ENCODE peak calls at places on chromosomes 2 and 18, in four cellular contexts. N is occipital lobe, B is astrocyte of the spinal cord, C is NB4. K is an unnamed sample.

GRCh38 chr2:98295721-98296414 is 50.4 kb upstream of the CNGA3 start:
- DNase-seq in B (no peak), N (no peak), C (no peak), K (no peak)

GRCh38 chr2:217433522-217433921 is 569.3 kb downstream of the TNS1 start:
- DNase-seq in B (no peak), N (no peak), C (no peak), K (no peak)

GRCh38 chr2:29104589-29105164 is 10.5 kb upstream of the CLIP4 start:
- DNase-seq in B (no peak), C (no peak), N (no peak), K (no peak)

GRCh38 chr2:119426801-119427395 is 4.8 kb upstream of the TMEM37 start:
- DNase-seq in C (peak), B (no peak), N (no peak), K (peak)

GRCh38 chr2:11430729-11431128 is 35.2 kb downstream of the E2F6 start:
- DNase-seq in B (no peak), N (no peak), C (no peak), K (no peak)

GRCh38 chr2:239467956-239468490 is 67.2 kb upstream of the HDAC4 start:
- DNase-seq in N (no peak), C (no peak), B (no peak), K (no peak)

GRCh38 chr2:37671013-37671815 is at the start of gene CDC42EP3:
- DNase-seq in N (no peak), C (peak), B (no peak), K (peak)

GRCh38 chr2:170466632-170467031 is 248.5 kb upstream of the SP5 start:
- DNase-seq in C (no peak), N (no peak), B (no peak), K (no peak)

GRCh38 chr18:47881752-47882455 is 48.6 kb downstream of the SMAD2 start:
- DNase-seq in B (peak), C (no peak), N (no peak), K (no peak)

GRCh38 chr2:24021122-24021998 is 11.5 kb downstream of the MFSD2B start:
- DNase-seq in N (no peak), C (peak), B (no peak), K (no peak)

GRCh38 chr18:58554404-58554803 is 74.5 kb downstream of the ALPK2 start:
- DNase-seq in N (no peak), B (no peak), C (no peak), K (no peak)

GRCh38 chr2:226915846-226916360 is 80.0 kb downstream of the RHBDD1 start:
- DNase-seq in C (peak), N (no peak), B (peak), K (no peak)

GRCh38 chr2:190722061-190722759 is 73.3 kb downstream of the NAB1 start:
- DNase-seq in C (no peak), B (no peak), N (no peak), K (no peak)

GRCh38 chr2:156505696-156506095 is 69.5 kb downstream of the GPD2 start:
- DNase-seq in B (no peak), N (no peak), C (no peak), K (no peak)

GRCh38 chr2:191268596-191268995 is 23.4 kb downstream of the MYO1B start:
- DNase-seq in N (no peak), B (no peak), C (no peak), K (no peak)

GRCh38 chr2:72031346-72032115 is 116.1 kb downstream of the CYP26B1 start:
- DNase-seq in C (no peak), B (no peak), N (no peak), K (no peak)

GRCh38 chr2:170013802-170014551 is 164.0 kb upstream of the MYO3B start:
- DNase-seq in B (no peak), C (no peak), N (no peak), K (no peak)

GRCh38 chr2:38267270-38267925 is 109.7 kb downstream of the ATL2 start:
- DNase-seq in C (no peak), N (no peak), B (no peak), K (no peak)

GRCh38 chr2:43265006-43265770 is 38.8 kb upstream of the ZFP36L2 start:
- DNase-seq in N (no peak), B (peak), C (no peak), K (peak)

GRCh38 chr2:3807853-3808252 is 104.5 kb downstream of the DCDC2C start:
- DNase-seq in C (peak), N (no peak), B (peak), K (no peak)